ENCODE peak calls at places on chromosome 1, in seven cellular contexts. P, Q, M, I, N, T and X are unnamed samples.

GRCh38 chr1:108953452-108953851 is 9.8 kb downstream of the CLCC1 start:
- DNase-seq in P (no peak), M (no peak), N (no peak), T (no peak), I (no peak), Q (no peak), X (no peak)

GRCh38 chr1:100851726-100852125 is 42.9 kb downstream of the EXTL2 start:
- DNase-seq in I (no peak), M (no peak), P (no peak), Q (no peak), T (no peak), N (no peak), X (no peak)

GRCh38 chr1:39648496-39648895 is 9.1 kb upstream of the HEYL start:
- DNase-seq in P (no peak), N (no peak), I (no peak), T (no peak), M (no peak), Q (no peak), X (no peak)

GRCh38 chr1:194167956-194168355 is 981.5 kb upstream of the B3GALT2 start:
- DNase-seq in T (no peak), Q (no peak), M (no peak), I (no peak), P (no peak), N (no peak), X (no peak)

GRCh38 chr1:58035523-58035922 is 511.0 kb downstream of the OMA1 start:
- DNase-seq in T (no peak), Q (peak; percentile 8), N (peak; percentile 40), P (no peak), M (no peak), I (no peak), X (no peak)

GRCh38 chr1:211885746-211886522 is 55.4 kb upstream of the LPGAT1 start:
- DNase-seq in I (no peak), Q (peak; percentile 2), P (no peak), M (no peak), N (no peak), T (no peak), X (no peak)

GRCh38 chr1:37945743-37946702 is 830 bp downstream of the INPP5B start:
- DNase-seq in P (peak; percentile 74), Q (peak; percentile 96), N (no peak), T (peak; percentile 55), I (no peak), M (no peak), X (no peak)

GRCh38 chr1:11967028-11967547 is 13.2 kb upstream of the MFN2 start:
- DNase-seq in N (peak; percentile 83), I (no peak), P (no peak), T (no peak), M (peak; percentile 46), Q (peak; percentile 16), X (no peak)

GRCh38 chr1:27597511-27598216 is 6.3 kb downstream of the AHDC1 start:
- DNase-seq in M (no peak), Q (peak; percentile 42), I (no peak), N (no peak), T (no peak), P (no peak), X (no peak)

GRCh38 chr1:54238353-54239040 is 38.5 kb downstream of the MRPL37 start:
- DNase-seq in Q (no peak), I (no peak), M (no peak), P (no peak), N (no peak), T (no peak), X (no peak)

GRCh38 chr1:150521196-150521968 is 5.8 kb downstream of the FALEC start:
- DNase-seq in M (no peak), P (no peak), I (no peak), Q (no peak), T (no peak), N (no peak), X (no peak)

GRCh38 chr1:7579016-7579415 is 192.1 kb upstream of the VAMP3 start:
- DNase-seq in N (no peak), P (peak; percentile 17), Q (no peak), M (no peak), T (no peak), I (no peak), X (no peak)

GRCh38 chr1:119112244-119112643 is 28.2 kb downstream of the WARS2 start:
- DNase-seq in N (no peak), T (no peak), Q (no peak), I (no peak), M (no peak), P (no peak), X (no peak)

GRCh38 chr1:180252638-180253536 is 22.8 kb downstream of the LHX4 start:
- DNase-seq in P (peak; percentile 84), I (peak; percentile 38), N (peak; percentile 73), Q (peak; percentile 64), M (no peak), T (peak; percentile 22), X (peak; percentile 55)

GRCh38 chr1:19010995-19011696 is 54.7 kb upstream of the IFFO2 start:
- DNase-seq in Q (peak; percentile 97), P (peak; percentile 74), T (peak; percentile 76), M (no peak), N (peak; percentile 98), I (no peak), X (peak; percentile 76)

GRCh38 chr1:179876289-179876715 is 1.3 kb downstream of the TOR1AIP2 start:
- DNase-seq in I (no peak), M (no peak), T (no peak), N (peak; percentile 90), Q (peak; percentile 25), P (no peak), X (no peak)

GRCh38 chr1:44531785-44532566 is 126.9 kb downstream of the RNF220 start:
- DNase-seq in T (no peak), Q (no peak), N (peak; percentile 70), P (no peak), M (no peak), I (no peak), X (no peak)

GRCh38 chr1:59509341-59509869 is 212.5 kb downstream of the FGGY start:
- DNase-seq in P (no peak), I (no peak), Q (peak; percentile 20), N (no peak), T (no peak), M (no peak), X (no peak)

GRCh38 chr1:231800071-231800470 is 173.5 kb downstream of the DISC1 start:
- DNase-seq in P (no peak), Q (peak; percentile 57), I (no peak), M (no peak), T (no peak), N (peak; percentile 47), X (no peak)

GRCh38 chr1:53328490-53329182 is 766 bp upstream of the LRP8 start:
- DNase-seq in Q (no peak), T (no peak), I (no peak), N (peak; percentile 14), P (peak; percentile 32), M (no peak), X (peak; percentile 16)

GRCh38 chr1:53266038-53266437 is 27.7 kb upstream of the MAGOH start:
- DNase-seq in M (peak; percentile 11), Q (no peak), N (peak; percentile 42), I (no peak), T (no peak), P (no peak), X (no peak)

GRCh38 chr1:235999259-235999925 is 65.5 kb downstream of the NID1 start:
- DNase-seq in M (no peak), T (peak; percentile 88), P (no peak), I (peak; percentile 38), N (peak; percentile 90), Q (peak; percentile 89), X (peak; percentile 75)

GRCh38 chr1:229883504-229884200 is 183.4 kb upstream of the GALNT2 start:
- DNase-seq in I (no peak), N (no peak), T (no peak), P (no peak), Q (no peak), M (no peak), X (no peak)

GRCh38 chr1:187244623-187245022 is 415.9 kb downstream of the PLA2G4A start:
- DNase-seq in M (no peak), Q (no peak), T (no peak), P (no peak), N (peak; percentile 83), I (no peak), X (no peak)

GRCh38 chr1:90854559-90854958 is 137.5 kb upstream of the BARHL2 start:
- DNase-seq in N (no peak), T (no peak), M (peak; percentile 61), Q (no peak), P (no peak), I (no peak), X (no peak)

GRCh38 chr1:159938221-159938852 is 7.1 kb downstream of the IGSF9 start:
- DNase-seq in P (no peak), T (no peak), I (no peak), N (peak; percentile 33), Q (no peak), M (no peak), X (no peak)

GRCh38 chr1:12594966-12595838 is 22.8 kb downstream of the DHRS3 start:
- DNase-seq in P (peak; percentile 84), N (no peak), Q (peak; percentile 78), T (no peak), I (peak; percentile 54), M (peak; percentile 40), X (no peak)

GRCh38 chr1:42952353-42953001 is 6.2 kb downstream of the SLC2A1 start:
- DNase-seq in Q (no peak), I (no peak), N (peak; percentile 17), P (no peak), T (no peak), M (no peak), X (no peak)

GRCh38 chr1:192629602-192630001 is 6.3 kb upstream of the RGS13 start:
- DNase-seq in N (no peak), Q (no peak), T (no peak), M (no peak), I (no peak), P (no peak), X (no peak)

GRCh38 chr1:202661136-202661845 is 49.0 kb downstream of the SYT2 start:
- DNase-seq in T (no peak), M (no peak), Q (no peak), I (no peak), N (peak; percentile 20), P (no peak), X (no peak)